ENCODE peak calls at places on chromosomes 7 and 10, in four cellular contexts. I is GM06990, M is GM20000, F is neural progenitor cell. X is an unnamed sample.

GRCh38 chr10:29753283-29753682 is 118.5 kb upstream of the SVIL start:
- DNase-seq in I (no peak), M (no peak), F (no peak), X (no peak)

GRCh38 chr7:142870575-142871259 is 14.8 kb downstream of the TRPV6 start:
- DNase-seq in I (no peak), M (no peak), F (no peak), X (no peak)

GRCh38 chr7:19177269-19177668 is 32.0 kb upstream of the FERD3L start:
- DNase-seq in I (no peak), M (no peak), F (no peak), X (no peak)

GRCh38 chr10:70967591-70968588 is 79.5 kb upstream of the PCBD1 start:
- DNase-seq in I (no peak), M (peak), F (peak), X (no peak)

GRCh38 chr7:107854989-107855388 is 36.0 kb upstream of the DLD start:
- DNase-seq in I (no peak), M (no peak), F (no peak), X (no peak)

GRCh38 chr10:8460626-8461025 is 406.1 kb downstream of the GATA3 start:
- DNase-seq in I (no peak), M (no peak), F (no peak), X (no peak)

GRCh38 chr7:66348959-66349358 is 143.8 kb downstream of the TPST1 start:
- DNase-seq in I (no peak), M (no peak), F (no peak), X (no peak)

GRCh38 chr7:55053651-55054226 is 34.9 kb downstream of the EGFR start:
- DNase-seq in I (no peak), M (no peak), F (no peak), X (no peak)

GRCh38 chr7:40220421-40220911 is 85.7 kb downstream of the SUGCT start:
- DNase-seq in I (no peak), M (no peak), F (no peak), X (no peak)

GRCh38 chr10:89653410-89653828 is 8.4 kb upstream of the PANK1 start:
- DNase-seq in I (peak), M (peak), F (no peak), X (no peak)

GRCh38 chr10:71314028-71314693 is 4.9 kb upstream of the SLC29A3 start:
- DNase-seq in I (no peak), M (peak), F (peak), X (no peak)

GRCh38 chr10:116765549-116766162 is 23.3 kb upstream of the HSPA12A start:
- DNase-seq in I (no peak), M (no peak), F (no peak), X (no peak)

GRCh38 chr7:22668971-22669401 is 58.0 kb upstream of the IL6 start:
- DNase-seq in I (no peak), M (no peak), F (no peak), X (no peak)

GRCh38 chr7:112505495-112505894 is 24.7 kb downstream of the LSMEM1 start:
- DNase-seq in I (no peak), M (no peak), F (no peak), X (no peak)

GRCh38 chr7:123649956-123650355 is 5.7 kb upstream of the LMOD2 start:
- DNase-seq in I (no peak), M (no peak), F (no peak), X (no peak)

GRCh38 chr7:114519215-114519614 is 104.6 kb downstream of the FOXP2 start:
- DNase-seq in I (no peak), M (no peak), F (peak), X (no peak)

GRCh38 chr10:70512149-70512611 is 33.6 kb downstream of the PALD1 start:
- DNase-seq in I (no peak), M (no peak), F (peak), X (no peak)

GRCh38 chr7:22485189-22485588 is 14.8 kb downstream of the STEAP1B start:
- DNase-seq in I (no peak), M (no peak), F (no peak), X (no peak)

GRCh38 chr10:101000602-101000991 is 989 bp downstream of the LZTS2 start:
- DNase-seq in I (no peak), M (no peak), F (no peak), X (no peak)

GRCh38 chr7:139118234-139118802 is 8.8 kb upstream of the ZC3HAV1 start:
- DNase-seq in I (peak), M (peak), F (no peak), X (no peak)

GRCh38 chr10:96765406-96766240 is 45.3 kb upstream of the PIK3AP1 start:
- DNase-seq in I (peak), M (peak), F (peak), X (peak)

GRCh38 chr7:135659159-135659837 is 3.0 kb upstream of the STMP1 start:
- DNase-seq in I (no peak), M (no peak), F (no peak), X (no peak)

GRCh38 chr7:96182424-96183158 is 139.3 kb downstream of the SLC25A13 start:
- DNase-seq in I (no peak), M (peak), F (no peak), X (no peak)

GRCh38 chr7:108570146-108570755 is 577 bp downstream of the DNAJB9 start:
- DNase-seq in I (no peak), M (peak), F (peak), X (no peak)

GRCh38 chr10:132703305-132704007 is 82.5 kb downstream of the NKX6-2 start:
- DNase-seq in I (no peak), M (no peak), F (no peak), X (no peak)

GRCh38 chr7:17033245-17033644 is 151.5 kb upstream of the AGR3 start:
- DNase-seq in I (no peak), M (no peak), F (no peak), X (no peak)

GRCh38 chr7:16918288-16918895 is 36.6 kb upstream of the AGR3 start:
- DNase-seq in I (no peak), M (no peak), F (peak), X (no peak)

GRCh38 chr7:40268836-40269235 is 134.0 kb downstream of the SUGCT start:
- DNase-seq in I (no peak), M (no peak), F (no peak), X (no peak)

GRCh38 chr7:103299660-103300059 is 2.4 kb downstream of the PMPCB start:
- DNase-seq in I (no peak), M (no peak), F (no peak), X (no peak)

GRCh38 chr10:73263948-73264347 is 11.5 kb upstream of the MRPS16 start:
- DNase-seq in I (no peak), M (no peak), F (no peak), X (no peak)

GRCh38 chr10:76583711-76584161 is 1053.9 kb downstream of the KCNMA1 start:
- DNase-seq in I (no peak), M (no peak), F (peak), X (peak)

GRCh38 chr7:106114735-106115383 is 2.7 kb upstream of the SYPL1 start:
- DNase-seq in I (no peak), M (no peak), F (no peak), X (no peak)

GRCh38 chr7:135925205-135925604 is 52.0 kb downstream of the MTPN start:
- DNase-seq in I (no peak), M (no peak), F (no peak), X (no peak)

GRCh38 chr10:92830478-92831389 is 17.6 kb upstream of the EXOC6 start:
- DNase-seq in I (no peak), M (peak), F (no peak), X (no peak)

GRCh38 chr7:8278183-8278582 is 16.2 kb upstream of the ICA1 start:
- DNase-seq in I (no peak), M (no peak), F (no peak), X (no peak)

GRCh38 chr7:8282162-8282561 is 20.2 kb upstream of the ICA1 start:
- DNase-seq in I (no peak), M (no peak), F (no peak), X (no peak)

GRCh38 chr7:8282871-8283270 is 20.9 kb upstream of the ICA1 start:
- DNase-seq in I (no peak), M (no peak), F (no peak), X (no peak)

GRCh38 chr7:8274589-8274988 is 12.6 kb upstream of the ICA1 start:
- DNase-seq in I (no peak), M (no peak), F (no peak), X (no peak)

GRCh38 chr7:8277394-8277982 is 15.5 kb upstream of the ICA1 start:
- DNase-seq in I (no peak), M (no peak), F (peak), X (no peak)
- TF ChIP-seq CTCF in I (peak), M (no peak), F (peak), X (no peak)

GRCh38 chr10:19809481-19809880 is 6.8 kb upstream of the PLXDC2 start:
- DNase-seq in I (no peak), M (no peak), F (no peak), X (no peak)

GRCh38 chr10:19815478-19816419 is 483 bp upstream of the PLXDC2 start:
- DNase-seq in I (no peak), M (peak), F (peak), X (no peak)

GRCh38 chr10:19812976-19813375 is 3.3 kb upstream of the PLXDC2 start:
- DNase-seq in I (no peak), M (no peak), F (no peak), X (no peak)

GRCh38 chr10:19815036-19815435 is 1.2 kb upstream of the PLXDC2 start:
- DNase-seq in I (no peak), M (no peak), F (no peak), X (no peak)

DNA sequence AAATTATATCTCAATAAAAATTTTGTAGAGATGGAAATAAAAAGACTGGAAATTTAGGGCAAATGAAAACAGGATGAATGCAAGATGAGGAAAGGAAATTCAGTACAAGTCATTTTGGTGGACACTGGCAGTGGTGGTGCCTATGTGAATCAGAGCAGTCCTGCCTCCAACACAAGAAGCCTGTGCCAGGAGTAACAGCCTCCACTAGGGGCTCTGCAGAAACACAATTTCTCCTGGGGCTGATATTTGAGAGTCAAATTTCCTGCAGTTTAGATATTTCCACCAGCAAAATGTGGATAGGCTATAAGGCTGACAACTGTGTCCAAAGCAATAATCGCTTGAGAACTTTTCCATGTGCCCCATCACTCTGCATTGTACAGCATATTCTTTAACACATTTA is 4.7 kb upstream of the PLXDC2 start:
- DNase-seq in I (no peak), M (no peak), F (peak), X (no peak)
- TF ChIP-seq CTCF in I (no peak), M (no peak), F (peak), X (peak)

GRCh38 chr10:110190170-110190569 is 17.2 kb upstream of the MXI1 start:
- DNase-seq in I (no peak), M (no peak), F (no peak), X (no peak)

DNA sequence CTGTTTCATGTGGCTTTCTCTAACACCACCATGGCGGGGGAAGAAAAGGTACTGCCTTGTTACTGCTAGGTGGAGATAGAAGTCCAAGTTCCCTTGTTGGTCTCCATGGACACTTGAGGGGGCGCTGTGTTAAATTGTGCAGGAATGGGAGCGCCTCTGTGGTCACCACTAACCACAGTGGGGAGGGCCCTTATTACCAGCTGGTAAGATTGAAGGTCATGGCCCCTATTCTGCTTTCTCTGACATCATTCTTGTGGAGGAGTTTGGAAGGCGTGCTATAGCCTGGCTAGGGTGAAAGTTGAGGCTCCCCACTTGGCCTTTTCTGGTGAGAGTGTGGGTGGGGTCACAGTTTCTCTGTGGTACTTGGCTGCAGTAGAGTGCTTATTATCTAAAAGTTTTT is 14.9 kb upstream of the MXI1 start:
- DNase-seq in I (no peak), M (peak), F (no peak), X (no peak)
- TF ChIP-seq CTCF in I (peak), M (no peak), F (no peak), X (no peak)

GRCh38 chr7:8433477-8434289 is at the start of gene NXPH1:
- DNase-seq in I (peak), M (peak), F (peak), X (no peak)
- TF ChIP-seq CTCF in I (peak), M (no peak), F (peak), X (no peak)

GRCh38 chr7:84190016-84190705 is 4.4 kb downstream of the SEMA3A start:
- DNase-seq in I (no peak), M (no peak), F (no peak), X (no peak)

GRCh38 chr7:84187813-84188212 is 6.8 kb downstream of the SEMA3A start:
- DNase-seq in I (no peak), M (no peak), F (no peak), X (no peak)

GRCh38 chr7:84187087-84187805 is 7.3 kb downstream of the SEMA3A start:
- DNase-seq in I (no peak), M (no peak), F (no peak), X (no peak)

GRCh38 chr7:84191261-84191660 is 3.3 kb downstream of the SEMA3A start:
- DNase-seq in I (no peak), M (no peak), F (no peak), X (no peak)

GRCh38 chr7:84188811-84189405 is 5.7 kb downstream of the SEMA3A start:
- DNase-seq in I (no peak), M (no peak), F (no peak), X (no peak)
- TF ChIP-seq CTCF in I (peak), M (no peak), F (peak), X (peak)

DNA sequence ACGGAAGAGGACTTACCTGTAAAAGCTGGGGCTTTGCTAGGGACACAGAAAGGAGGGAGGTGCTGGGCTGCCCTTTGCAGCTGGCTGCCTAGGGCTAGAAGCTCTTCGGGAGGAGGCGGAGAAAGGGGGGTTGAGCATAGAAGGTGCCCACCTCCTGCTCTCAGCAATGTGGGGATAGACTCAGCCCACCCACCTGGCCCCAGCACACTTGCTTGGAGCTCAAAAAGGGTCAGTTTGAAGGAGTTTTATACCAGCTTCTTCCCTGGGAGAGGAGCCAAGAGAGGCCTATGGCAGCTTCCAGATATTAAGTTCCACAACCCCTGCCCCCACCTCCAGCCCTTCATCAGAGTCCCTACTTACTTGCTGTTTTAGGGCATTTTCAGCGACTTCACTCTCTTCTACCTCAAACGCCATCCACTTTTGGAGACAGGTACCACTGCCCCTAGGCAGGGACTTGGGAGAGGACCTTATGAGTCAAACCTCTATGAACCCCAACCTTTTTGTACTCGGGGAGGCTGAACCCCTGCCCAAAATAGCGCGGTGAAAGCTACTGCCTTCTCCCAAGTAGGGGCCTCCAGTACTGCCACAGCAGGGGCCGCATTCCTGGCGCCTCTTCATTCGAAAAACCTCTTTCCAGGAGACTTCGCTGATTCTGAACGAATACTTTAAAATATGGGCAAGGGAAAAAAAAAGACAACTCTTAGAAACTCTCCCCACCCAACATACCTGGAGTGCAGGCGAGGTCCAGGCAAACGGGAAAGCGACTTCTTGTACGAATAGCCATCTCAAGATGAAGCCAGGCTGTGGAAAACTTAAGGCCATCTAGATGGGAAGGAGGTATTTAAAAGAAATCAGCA is 1.2 kb upstream of the EVX1 start:
- DNase-seq in I (no peak), M (no peak), F (peak), X (no peak)
- TF ChIP-seq CTCF in I (no peak), M (no peak), F (no peak), X (no peak)

GRCh38 chr10:64733980-64734379 is 1212.8 kb downstream of the REEP3 start:
- DNase-seq in I (no peak), M (peak), F (peak), X (no peak)
- TF ChIP-seq CTCF in I (peak), M (peak), F (peak), X (no peak)

GRCh38 chr7:30312186-30312585 is 27.8 kb downstream of the ZNRF2 start:
- DNase-seq in I (no peak), M (no peak), F (peak), X (no peak)

GRCh38 chr7:30309842-30310435 is 25.5 kb downstream of the ZNRF2 start:
- DNase-seq in I (no peak), M (no peak), F (no peak), X (no peak)

GRCh38 chr7:30309302-30309701 is 24.9 kb downstream of the ZNRF2 start:
- DNase-seq in I (no peak), M (no peak), F (no peak), X (no peak)

GRCh38 chr7:30308392-30308791 is 24.0 kb downstream of the ZNRF2 start:
- DNase-seq in I (no peak), M (no peak), F (no peak), X (no peak)

DNA sequence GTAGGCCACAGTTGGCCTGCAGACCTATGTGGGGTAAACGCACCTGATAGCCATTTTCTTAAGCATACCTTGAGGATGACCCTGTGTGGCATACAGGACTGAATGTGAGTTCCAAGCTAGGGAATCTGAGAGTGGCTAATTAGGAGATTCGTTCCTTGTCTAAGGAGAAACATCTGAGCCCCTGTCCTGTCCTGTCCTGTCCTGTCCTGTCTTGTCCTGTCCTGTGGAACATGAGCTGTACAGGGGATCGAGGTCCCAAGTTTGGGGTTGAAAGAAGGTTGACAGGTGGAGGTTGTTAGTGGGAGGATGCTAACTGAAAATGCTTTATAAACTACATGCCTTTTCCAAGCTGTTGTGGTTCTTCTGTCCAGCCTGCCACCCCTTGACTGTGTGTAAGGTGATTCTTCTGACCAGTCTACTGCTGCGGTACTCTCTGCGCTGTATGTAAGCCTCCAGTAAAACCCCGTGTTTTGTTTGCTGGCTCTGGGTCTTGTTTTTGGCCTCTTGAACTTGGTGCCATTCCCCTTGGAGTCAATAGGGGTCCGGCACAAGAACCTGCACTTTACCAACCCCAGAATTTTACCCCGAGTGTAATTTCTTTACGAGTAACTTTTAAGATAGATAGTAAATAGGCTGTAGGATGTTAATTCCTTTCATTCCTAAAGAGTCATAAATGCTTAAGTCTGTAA is 26.4 kb downstream of the ZNRF2 start:
- DNase-seq in I (no peak), M (no peak), F (no peak), X (no peak)
- TF ChIP-seq CTCF in I (no peak), M (no peak), F (no peak), X (no peak)

DNA sequence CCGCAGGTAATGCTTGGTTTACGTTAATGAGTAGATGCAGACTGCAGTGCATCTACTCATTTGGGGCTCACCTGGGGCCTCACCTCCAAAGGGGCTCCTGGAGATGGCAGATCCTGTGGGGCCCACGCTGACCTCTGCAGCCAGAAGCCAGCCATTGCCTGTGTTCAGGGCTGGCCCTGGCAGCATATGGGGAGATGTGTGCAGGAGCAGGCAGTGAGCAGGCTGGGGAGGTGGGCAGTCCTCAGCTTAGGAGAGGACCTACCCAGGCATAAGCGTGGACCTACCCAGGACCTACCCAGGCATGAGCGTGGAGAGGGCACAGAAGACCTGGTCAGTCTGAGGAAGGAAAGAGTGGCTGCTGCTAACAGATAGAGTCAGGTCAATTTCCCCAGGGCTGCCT is 178.5 kb downstream of the PTPRN2 start:
- DNase-seq in I (no peak), M (no peak), F (no peak), X (no peak)
- TF ChIP-seq CTCF in I (no peak), M (no peak), F (no peak), X (no peak)

GRCh38 chr7:47345754-47346377 is 236.0 kb downstream of the TNS3 start:
- DNase-seq in I (no peak), M (no peak), F (no peak), X (no peak)
- TF ChIP-seq CTCF in I (no peak), M (no peak), F (no peak), X (no peak)